ENCODE peak calls at places on chromosomes 4 and X, in four cellular contexts. One of them, this sample, is unnamed. For H3K4me1, the result is how much of the 10 kb centered on the place peaks cover.

GRCh38 chr4:150385606-150386005 is 196.3 kb upstream of the MAB21L2 start:
- DNase-seq in PC-3: peak
- DNase-seq in A549: no peak
- DNase-seq in K562: no peak
- DNase-seq in this sample: peak

GRCh38 chrX:72396117-72396516 is 90.4 kb upstream of the CITED1 start:
- DNase-seq in PC-3: no peak
- DNase-seq in K562: no peak
- DNase-seq in A549: no peak
- DNase-seq in this sample: no peak

GRCh38 chr4:153465583-153465921 is 608 bp upstream of the TMEM131L start:
- DNase-seq in PC-3: peak
- DNase-seq in A549: peak
- DNase-seq in K562: peak
- DNase-seq in this sample: peak

GRCh38 chrX:134804779-134805178 is 146.5 kb upstream of the PLAC1 start:
- DNase-seq in A549: no peak
- DNase-seq in PC-3: no peak
- DNase-seq in K562: no peak
- DNase-seq in this sample: no peak

GRCh38 chr4:77040265-77040664 is 35.5 kb downstream of the CCNI start:
- DNase-seq in A549: no peak
- DNase-seq in K562: no peak
- DNase-seq in PC-3: peak
- DNase-seq in this sample: no peak

GRCh38 chr4:8747896-8748575 is 123.6 kb downstream of the HMX1 start:
- DNase-seq in PC-3: no peak
- DNase-seq in K562: no peak
- DNase-seq in A549: no peak
- DNase-seq in this sample: no peak

GRCh38 chr4:17517664-17518063 is 2.7 kb downstream of the CLRN2 start:
- DNase-seq in K562: no peak
- DNase-seq in A549: no peak
- DNase-seq in PC-3: no peak
- DNase-seq in this sample: no peak

GRCh38 chrX:105483011-105483410 is 262.5 kb upstream of the TEX13A start:
- DNase-seq in A549: no peak
- DNase-seq in PC-3: peak
- DNase-seq in K562: no peak
- DNase-seq in this sample: no peak

GRCh38 chr4:108940086-108941033 is 177.5 kb upstream of the ETNPPL start:
- DNase-seq in PC-3: peak
- DNase-seq in A549: no peak
- DNase-seq in K562: no peak
- DNase-seq in this sample: no peak

GRCh38 chr4:2069986-2070385 is 10.9 kb downstream of the NAT8L start:
- DNase-seq in A549: no peak
- DNase-seq in K562: no peak
- DNase-seq in PC-3: no peak
- DNase-seq in this sample: no peak

GRCh38 chr4:102586644-102587021 is 85.5 kb downstream of the NFKB1 start:
- DNase-seq in A549: no peak
- DNase-seq in PC-3: no peak
- DNase-seq in K562: no peak
- DNase-seq in this sample: no peak

GRCh38 chr4:124964251-124964650 is 251.7 kb upstream of the ANKRD50 start:
- DNase-seq in A549: no peak
- DNase-seq in K562: no peak
- DNase-seq in PC-3: no peak
- DNase-seq in this sample: no peak

GRCh38 chrX:123959281-123960063 is 2.0 kb upstream of the STAG2 start:
- DNase-seq in K562: peak
- DNase-seq in A549: peak
- DNase-seq in PC-3: peak
- DNase-seq in this sample: peak

GRCh38 chr4:145564540-145564939 is 54.6 kb upstream of the MMAA start:
- DNase-seq in A549: no peak
- DNase-seq in K562: no peak
- DNase-seq in PC-3: no peak
- DNase-seq in this sample: no peak

GRCh38 chr4:96649536-96649935 is 809.6 kb downstream of the PDHA2 start:
- DNase-seq in PC-3: peak
- DNase-seq in K562: no peak
- DNase-seq in A549: no peak
- DNase-seq in this sample: no peak

GRCh38 chr4:86250616-86251015 is 109.2 kb downstream of the MAPK10 start:
- DNase-seq in K562: no peak
- DNase-seq in PC-3: no peak
- DNase-seq in A549: no peak
- DNase-seq in this sample: no peak

GRCh38 chr4:76087007-76087769 is 12.7 kb downstream of the ART3 start:
- DNase-seq in A549: peak
- DNase-seq in PC-3: peak
- DNase-seq in K562: peak
- DNase-seq in this sample: peak

GRCh38 chrX:10381218-10381617 is 224.4 kb downstream of the CLCN4 start:
- DNase-seq in K562: no peak
- DNase-seq in PC-3: peak
- DNase-seq in A549: no peak
- DNase-seq in this sample: no peak

GRCh38 chrX:50707955-50708694 is 105.9 kb downstream of the SHROOM4 start:
- DNase-seq in K562: no peak
- DNase-seq in PC-3: no peak
- DNase-seq in A549: no peak
- DNase-seq in this sample: no peak

GRCh38 chr4:16194199-16194598 is 32.1 kb downstream of the TAPT1 start:
- DNase-seq in PC-3: no peak
- DNase-seq in K562: no peak
- DNase-seq in A549: no peak
- DNase-seq in this sample: no peak

GRCh38 chr4:7668826-7669225 is 234.1 kb upstream of the PSAPL1 start:
- DNase-seq in K562: no peak
- DNase-seq in PC-3: no peak
- DNase-seq in A549: no peak
- DNase-seq in this sample: no peak

GRCh38 chr4:162509333-162509732 is 345.5 kb upstream of the FSTL5 start:
- DNase-seq in A549: no peak
- DNase-seq in K562: no peak
- DNase-seq in PC-3: no peak
- DNase-seq in this sample: no peak

GRCh38 chr4:61011051-61011450 is 189.1 kb upstream of the ADGRL3 start:
- DNase-seq in PC-3: peak
- DNase-seq in K562: no peak
- DNase-seq in A549: no peak
- DNase-seq in this sample: no peak

GRCh38 chr4:175431635-175432034 is 380.4 kb downstream of the GPM6A start:
- DNase-seq in K562: no peak
- DNase-seq in PC-3: no peak
- DNase-seq in A549: no peak
- DNase-seq in this sample: no peak

GRCh38 chr4:147430111-147430510 is 50.8 kb upstream of the EDNRA start:
- DNase-seq in PC-3: no peak
- DNase-seq in A549: no peak
- DNase-seq in K562: no peak
- DNase-seq in this sample: no peak

GRCh38 chr4:52877694-52878093 is 15.6 kb downstream of the RASL11B start:
- DNase-seq in PC-3: no peak
- DNase-seq in K562: no peak
- DNase-seq in A549: no peak
- DNase-seq in this sample: no peak

GRCh38 chrX:2385224-2385623 is 115.6 kb downstream of the DHRSX start:
- DNase-seq in K562: no peak
- DNase-seq in PC-3: peak
- DNase-seq in A549: peak
- DNase-seq in this sample: no peak

GRCh38 chr4:172838943-172839342 is 329.7 kb upstream of the GALNT7 start:
- DNase-seq in A549: no peak
- DNase-seq in PC-3: no peak
- DNase-seq in K562: no peak
- DNase-seq in this sample: no peak

GRCh38 chr4:2953496-2953895 is 9.7 kb downstream of the NOP14 start:
- DNase-seq in PC-3: no peak
- DNase-seq in K562: no peak
- DNase-seq in A549: no peak
- DNase-seq in this sample: no peak

GRCh38 chr4:156774422-156774821 is 197.2 kb downstream of the PDGFC start:
- DNase-seq in PC-3: peak
- DNase-seq in K562: no peak
- DNase-seq in A549: no peak
- DNase-seq in this sample: peak

GRCh38 chrX:9847071-9847470 is 60.8 kb downstream of the SHROOM2 start:
- DNase-seq in A549: no peak
- DNase-seq in PC-3: peak
- DNase-seq in K562: no peak
- DNase-seq in this sample: peak

GRCh38 chr4:113636438-113636818 is 125.1 kb downstream of the CAMK2D start:
- DNase-seq in PC-3: peak
- DNase-seq in A549: no peak
- DNase-seq in K562: no peak
- DNase-seq in this sample: no peak

GRCh38 chrX:30831082-30831481 is 58.0 kb downstream of the TAB3 start:
- DNase-seq in K562: no peak
- DNase-seq in PC-3: no peak
- DNase-seq in A549: no peak
- DNase-seq in this sample: no peak

DNA sequence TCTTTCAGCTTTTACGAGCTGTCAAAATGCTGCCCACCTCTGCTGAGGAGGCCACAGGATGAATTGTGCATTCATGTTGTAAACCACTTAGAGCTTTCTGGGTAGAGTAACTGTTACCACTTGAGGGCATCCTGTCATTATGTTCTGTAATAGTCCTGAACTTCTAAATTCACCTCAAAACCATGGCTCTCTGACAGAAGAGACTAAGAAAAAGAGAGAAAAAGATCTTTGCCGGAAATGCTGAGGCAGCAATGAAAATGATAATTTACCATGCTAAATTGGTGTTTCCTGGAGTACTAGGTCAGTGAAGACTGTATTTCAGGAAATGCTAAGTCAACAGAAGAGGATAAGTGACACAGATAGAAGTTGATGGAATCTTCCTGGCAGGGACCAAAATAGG is 942.3 kb upstream of the SLIT2 start:
- DNase-seq in A549: no peak
- DNase-seq in PC-3: peak
- DNase-seq in K562: no peak
- DNase-seq in this sample: peak
- H3K4me2 ChIP-seq in A549: no peak
- H3K4me2 ChIP-seq in PC-3: peak
- H3K4me2 ChIP-seq in K562: no peak
- H3K4me2 ChIP-seq in this sample: no peak

GRCh38 chr4:122762966-122763716 is 30.6 kb downstream of the BBS12 start:
- DNase-seq in PC-3: no peak
- DNase-seq in K562: no peak
- DNase-seq in A549: no peak
- DNase-seq in this sample: no peak

GRCh38 chr4:122765702-122766352 is 33.3 kb downstream of the BBS12 start:
- DNase-seq in K562: no peak
- DNase-seq in A549: no peak
- DNase-seq in PC-3: peak
- DNase-seq in this sample: peak

GRCh38 chr4:122764071-122764807 is 31.7 kb downstream of the BBS12 start:
- DNase-seq in K562: no peak
- DNase-seq in PC-3: peak
- DNase-seq in A549: no peak
- DNase-seq in this sample: no peak

GRCh38 chr4:122766353-122766705 is 33.8 kb downstream of the BBS12 start:
- DNase-seq in K562: no peak
- DNase-seq in A549: no peak
- DNase-seq in PC-3: no peak
- DNase-seq in this sample: no peak

GRCh38 chr4:122764808-122765189 is 32.3 kb downstream of the BBS12 start:
- DNase-seq in PC-3: peak
- DNase-seq in K562: no peak
- DNase-seq in A549: no peak
- DNase-seq in this sample: no peak
- H3K4me3 ChIP-seq in PC-3: no peak
- H3K4me3 ChIP-seq in K562: no peak
- H3K4me3 ChIP-seq in A549: peak
- H3K4me3 ChIP-seq in this sample: no peak

DNA sequence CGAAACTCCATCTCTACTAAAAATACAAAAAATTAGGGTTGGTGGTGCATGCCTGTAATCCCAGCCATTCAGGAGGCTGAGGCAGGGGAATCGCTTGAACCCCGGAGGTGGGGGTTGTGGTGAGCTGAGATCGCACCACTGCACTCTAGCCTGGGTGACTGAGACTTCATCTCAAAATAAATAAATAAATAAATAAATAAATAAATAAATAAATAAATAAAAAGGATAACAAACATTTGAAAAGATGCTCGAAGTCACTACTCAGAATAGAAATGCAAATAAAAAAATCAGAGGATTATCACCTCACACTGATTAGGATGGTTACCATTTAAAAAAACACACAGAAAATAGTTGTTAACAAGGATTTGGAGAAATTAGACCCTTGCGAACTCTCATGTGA is 73.8 kb downstream of the LARP1B start:
- DNase-seq in K562: no peak
- DNase-seq in A549: no peak
- DNase-seq in PC-3: no peak
- DNase-seq in this sample: no peak
- H3K4me1 ChIP-seq in K562: under half
- H3K4me1 ChIP-seq in A549: under half
- H3K4me1 ChIP-seq in PC-3: under half
- H3K4me1 ChIP-seq in this sample: under half

DNA sequence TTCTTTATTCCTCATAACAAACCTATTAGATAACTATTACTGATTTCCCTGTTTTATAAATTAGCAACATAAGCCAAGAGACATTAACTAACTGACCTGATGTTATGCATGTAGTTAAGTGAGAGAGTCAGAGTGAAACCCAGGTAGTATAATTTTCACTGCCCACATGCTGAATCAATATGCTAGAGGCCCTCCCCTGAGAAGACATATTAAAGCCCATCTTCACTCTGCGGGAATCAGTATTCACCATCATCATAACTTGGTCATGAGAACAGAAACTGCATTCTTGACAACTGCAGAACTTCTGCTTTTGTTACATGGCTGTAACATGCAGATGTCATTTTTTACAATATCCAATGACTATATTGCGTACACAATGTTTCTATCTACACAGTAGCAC is 1324.3 kb downstream of the ARAP2 start:
- DNase-seq in A549: no peak
- DNase-seq in PC-3: no peak
- DNase-seq in K562: no peak
- DNase-seq in this sample: no peak
- H3K4me2 ChIP-seq in A549: no peak
- H3K4me2 ChIP-seq in PC-3: no peak
- H3K4me2 ChIP-seq in K562: no peak
- H3K4me2 ChIP-seq in this sample: no peak